ENCODE peak calls at places on chromosomes 7 and 10, in six cellular contexts. W, V, I, M, Q and D are unnamed samples.

GRCh38 chr7:144941127-144941526 is 105.3 kb upstream of the TPK1 start:
- DNase-seq in W (no peak), V (no peak), I (no peak), M (no peak), Q (no peak), D (no peak)

GRCh38 chr10:32095116-32095733 is 39.0 kb upstream of the KIF5B start:
- DNase-seq in W (no peak), V (no peak), I (no peak), M (no peak), Q (no peak), D (no peak)

GRCh38 chr10:34254596-34254995 is 560.5 kb downstream of the PARD3 start:
- DNase-seq in W (no peak), V (peak), I (no peak), M (no peak), Q (no peak), D (no peak)

GRCh38 chr7:155509025-155509724 is 37.2 kb downstream of the CNPY1 start:
- DNase-seq in W (no peak), V (no peak), I (no peak), M (no peak), Q (no peak), D (no peak)

GRCh38 chr10:120963053-120963533 is 111.9 kb downstream of the WDR11 start:
- DNase-seq in W (no peak), V (no peak), I (no peak), M (no peak), Q (no peak), D (no peak)

GRCh38 chr10:119315128-119316001 is 108.0 kb downstream of the GRK5 start:
- DNase-seq in W (no peak), V (peak), I (peak), M (peak), Q (no peak), D (peak)

GRCh38 chr7:67105382-67105781 is 108.7 kb downstream of the TYW1 start:
- DNase-seq in W (no peak), V (no peak), I (no peak), M (no peak), Q (no peak), D (no peak)

GRCh38 chr7:12107841-12108249 is 103.2 kb upstream of the TMEM106B start:
- DNase-seq in W (no peak), V (no peak), I (no peak), M (no peak), Q (no peak), D (no peak)

GRCh38 chr7:158097106-158097505 is 490.5 kb downstream of the PTPRN2 start:
- DNase-seq in W (no peak), V (no peak), I (no peak), M (no peak), Q (no peak), D (peak)

GRCh38 chr7:57343901-57344622 is 105.9 kb upstream of the ZNF716 start:
- DNase-seq in W (no peak), V (no peak), I (no peak), M (no peak), Q (no peak), D (peak)

GRCh38 chr7:42345478-42346299 is 108.7 kb upstream of the GLI3 start:
- DNase-seq in W (no peak), V (no peak), I (no peak), M (no peak), Q (no peak), D (no peak)

GRCh38 chr7:32036557-32036956 is 33.6 kb downstream of the PDE1C start:
- DNase-seq in W (no peak), V (no peak), I (no peak), M (no peak), Q (no peak), D (no peak)

GRCh38 chr10:5812283-5813090 is 747 bp downstream of the GDI2 start:
- DNase-seq in W (peak), V (peak), I (peak), M (no peak), Q (peak), D (no peak)

GRCh38 chr7:64574481-64575159 is 11.7 kb upstream of the ZNF680 start:
- DNase-seq in W (peak), V (no peak), I (peak), M (no peak), Q (peak), D (no peak)

GRCh38 chr7:48627153-48627552 is 297.2 kb upstream of the CDC14C start:
- DNase-seq in W (no peak), V (no peak), I (no peak), M (no peak), Q (no peak), D (no peak)

GRCh38 chr10:68423522-68423921 is 16.4 kb upstream of the RUFY2 start:
- DNase-seq in W (no peak), V (no peak), I (no peak), M (no peak), Q (no peak), D (peak)

GRCh38 chr10:96216775-96217174 is 54.6 kb downstream of the BLNK start:
- DNase-seq in W (no peak), V (no peak), I (no peak), M (no peak), Q (no peak), D (no peak)

GRCh38 chr10:129258570-129258969 is 208.5 kb upstream of the MGMT start:
- DNase-seq in W (no peak), V (no peak), I (no peak), M (no peak), Q (no peak), D (no peak)

GRCh38 chr7:39832519-39833085 is 117.5 kb upstream of the CDK13 start:
- DNase-seq in W (no peak), V (no peak), I (no peak), M (no peak), Q (no peak), D (no peak)

GRCh38 chr7:335358-336148 is 45.6 kb downstream of the FOXL3 start:
- DNase-seq in W (no peak), V (no peak), I (no peak), M (no peak), Q (no peak), D (no peak)

GRCh38 chr7:106205621-106206222 is 79.1 kb downstream of the NAMPT start:
- DNase-seq in W (no peak), V (no peak), I (no peak), M (no peak), Q (no peak), D (no peak)

GRCh38 chr10:3975016-3975415 is 190.0 kb upstream of the KLF6 start:
- DNase-seq in W (no peak), V (no peak), I (no peak), M (no peak), Q (no peak), D (no peak)

GRCh38 chr7:131329176-131329570 is 1.5 kb downstream of the MKLN1 start:
- DNase-seq in W (no peak), V (peak), I (no peak), M (no peak), Q (no peak), D (no peak)

GRCh38 chr7:82677493-82677892 is 233.9 kb upstream of the CACNA2D1 start:
- DNase-seq in W (no peak), V (no peak), I (no peak), M (no peak), Q (no peak), D (no peak)

GRCh38 chr7:131487217-131487616 is 69.2 kb downstream of the PODXL start:
- DNase-seq in W (no peak), V (no peak), I (no peak), M (no peak), Q (no peak), D (no peak)

GRCh38 chr10:78286186-78286585 is 252.5 kb downstream of the RPS24 start:
- DNase-seq in W (no peak), V (no peak), I (peak), M (no peak), Q (no peak), D (no peak)

GRCh38 chr10:17175551-17175950 is 25.9 kb downstream of the TRDMT1 start:
- DNase-seq in W (no peak), V (no peak), I (no peak), M (no peak), Q (no peak), D (no peak)

GRCh38 chr10:18582803-18583202 is 68.6 kb downstream of the NSUN6 start:
- DNase-seq in W (no peak), V (no peak), I (no peak), M (no peak), Q (no peak), D (no peak)

GRCh38 chr7:123439186-123439585 is 95.2 kb downstream of the IQUB start:
- DNase-seq in W (no peak), V (no peak), I (no peak), M (no peak), Q (no peak), D (no peak)

GRCh38 chr7:123437447-123437995 is 96.9 kb downstream of the IQUB start:
- DNase-seq in W (no peak), V (no peak), I (no peak), M (no peak), Q (no peak), D (no peak)

GRCh38 chr7:123435080-123435700 is 99.2 kb downstream of the IQUB start:
- DNase-seq in W (no peak), V (no peak), I (no peak), M (no peak), Q (no peak), D (no peak)

GRCh38 chr7:123440202-123440601 is 94.2 kb downstream of the IQUB start:
- DNase-seq in W (no peak), V (no peak), I (no peak), M (no peak), Q (no peak), D (no peak)
- H3K27ac ChIP-seq in W (no peak), V (no peak), I (no peak), M (no peak), Q (no peak), D (no peak)

GRCh38 chr10:7625009-7625408 is 41.8 kb downstream of the ITIH5 start:
- DNase-seq in W (no peak), V (no peak), I (no peak), M (no peak), Q (no peak), D (no peak)

GRCh38 chr10:7622969-7623368 is 43.8 kb downstream of the ITIH5 start:
- DNase-seq in W (no peak), V (no peak), I (no peak), M (no peak), Q (no peak), D (no peak)

GRCh38 chr10:7626283-7626682 is 40.5 kb downstream of the ITIH5 start:
- DNase-seq in W (no peak), V (no peak), I (no peak), M (no peak), Q (no peak), D (no peak)

GRCh38 chr10:7625836-7626235 is 40.9 kb downstream of the ITIH5 start:
- DNase-seq in W (no peak), V (no peak), I (no peak), M (no peak), Q (no peak), D (no peak)
- H3K27ac ChIP-seq in W (peak), V (no peak), I (no peak), M (no peak), Q (no peak), D (no peak)

DNA sequence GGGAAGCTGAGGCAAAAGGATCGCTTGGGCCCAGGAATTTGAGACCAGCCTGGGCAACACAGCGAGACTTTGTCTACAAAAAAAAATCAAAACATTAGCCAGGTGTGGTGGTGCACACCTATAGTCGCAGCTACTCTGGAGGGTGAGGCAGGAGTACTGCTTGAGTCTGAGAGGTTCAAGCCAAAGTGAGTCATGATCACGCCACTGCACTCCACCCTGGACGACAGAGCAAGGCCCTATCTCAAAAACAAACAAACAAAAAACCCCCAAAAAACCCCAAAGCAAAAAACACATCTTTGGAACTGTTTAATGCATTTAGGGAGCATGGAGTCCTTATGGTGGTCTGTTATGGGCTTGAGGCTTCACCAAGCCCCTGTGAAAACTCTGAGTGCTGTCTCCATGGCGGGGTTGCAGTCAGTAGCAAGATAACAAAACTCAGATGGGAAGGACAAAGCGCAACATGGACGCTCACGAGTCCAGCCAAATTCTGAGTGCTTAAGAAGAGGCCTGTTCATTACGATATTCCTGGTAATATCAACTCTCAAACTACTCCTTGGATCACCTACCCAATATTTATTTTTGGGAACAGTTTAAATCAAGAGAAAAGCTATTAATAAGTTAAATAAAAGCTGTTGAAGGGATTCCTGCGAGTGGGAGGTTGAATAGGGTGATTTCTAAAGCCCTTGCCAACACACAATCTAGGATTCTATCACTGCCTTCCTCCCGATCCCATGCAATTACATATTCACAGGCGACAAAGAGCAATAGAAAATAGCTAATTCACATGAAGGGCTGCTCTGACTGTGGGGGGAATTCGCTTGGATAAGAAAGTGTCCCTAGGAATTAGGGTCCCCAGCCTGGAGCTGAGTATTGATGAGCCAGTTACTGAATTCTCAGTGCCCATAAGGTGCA is 123.3 kb downstream of the HIPK2 start:
- DNase-seq in W (no peak), V (no peak), I (no peak), M (no peak), Q (no peak), D (no peak)
- H3K27ac ChIP-seq in W (no peak), V (no peak), I (no peak), M (no peak), Q (no peak), D (peak)

GRCh38 chr7:128845987-128846386 is 15.8 kb downstream of the FLNC start:
- DNase-seq in W (no peak), V (no peak), I (peak), M (no peak), Q (no peak), D (no peak)
- H3K27ac ChIP-seq in W (no peak), V (no peak), I (no peak), M (no peak), Q (no peak), D (no peak)